ENCODE peak calls at places on chromosomes 1 and 21, in six cellular contexts. One of them, this sample, is unnamed.

GRCh38 chr1:75292013-75292412 is 157.8 kb downstream of the LHX8 start:
- DNase-seq in T-helper 2 cell: no peak
- DNase-seq in GM13977: no peak
- DNase-seq in upper lobe of right lung: no peak
- DNase-seq in mesendoderm: no peak
- DNase-seq in astrocyte of the hippocampus: no peak
- DNase-seq in this sample: no peak

GRCh38 chr1:112975336-112975735 is 19.3 kb upstream of the SLC16A1 start:
- DNase-seq in T-helper 2 cell: no peak
- DNase-seq in GM13977: no peak
- DNase-seq in upper lobe of right lung: no peak
- DNase-seq in mesendoderm: peak; percentile 25
- DNase-seq in astrocyte of the hippocampus: no peak
- DNase-seq in this sample: no peak

GRCh38 chr1:156045070-156045469 is 8.5 kb downstream of the UBQLN4 start:
- DNase-seq in T-helper 2 cell: no peak
- DNase-seq in GM13977: no peak
- DNase-seq in upper lobe of right lung: no peak
- DNase-seq in mesendoderm: no peak
- DNase-seq in astrocyte of the hippocampus: no peak
- DNase-seq in this sample: no peak

GRCh38 chr1:113456967-113457366 is 66.7 kb downstream of the MAGI3 start:
- DNase-seq in T-helper 2 cell: no peak
- DNase-seq in GM13977: no peak
- DNase-seq in upper lobe of right lung: no peak
- DNase-seq in mesendoderm: peak; percentile 6
- DNase-seq in astrocyte of the hippocampus: peak; percentile 94
- DNase-seq in this sample: no peak

GRCh38 chr1:42231253-42231652 is 66.7 kb upstream of the GUCA2A start:
- DNase-seq in T-helper 2 cell: no peak
- DNase-seq in GM13977: no peak
- DNase-seq in upper lobe of right lung: no peak
- DNase-seq in mesendoderm: no peak
- DNase-seq in astrocyte of the hippocampus: no peak
- DNase-seq in this sample: no peak

GRCh38 chr1:56409112-56409691 is 170.2 kb downstream of the PLPP3 start:
- DNase-seq in T-helper 2 cell: no peak
- DNase-seq in GM13977: peak; percentile 19
- DNase-seq in upper lobe of right lung: peak; percentile 79
- DNase-seq in mesendoderm: peak; percentile 74
- DNase-seq in astrocyte of the hippocampus: no peak
- DNase-seq in this sample: peak; percentile 36

GRCh38 chr1:234643111-234643849 is 33.3 kb upstream of the IRF2BP2 start:
- DNase-seq in T-helper 2 cell: no peak
- DNase-seq in GM13977: no peak
- DNase-seq in upper lobe of right lung: peak; percentile 84
- DNase-seq in mesendoderm: no peak
- DNase-seq in astrocyte of the hippocampus: no peak
- DNase-seq in this sample: no peak

GRCh38 chr1:225454733-225455132 is 26.9 kb upstream of the LBR start:
- DNase-seq in T-helper 2 cell: no peak
- DNase-seq in GM13977: no peak
- DNase-seq in upper lobe of right lung: no peak
- DNase-seq in mesendoderm: no peak
- DNase-seq in astrocyte of the hippocampus: peak; percentile 88
- DNase-seq in this sample: peak; percentile 45

GRCh38 chr1:22319608-22320007 is 132.0 kb upstream of the ZBTB40 start:
- DNase-seq in T-helper 2 cell: no peak
- DNase-seq in GM13977: no peak
- DNase-seq in upper lobe of right lung: peak; percentile 22
- DNase-seq in mesendoderm: no peak
- DNase-seq in astrocyte of the hippocampus: no peak
- DNase-seq in this sample: no peak

GRCh38 chr1:51266791-51267190 is 30.7 kb downstream of the RNF11 start:
- DNase-seq in T-helper 2 cell: no peak
- DNase-seq in GM13977: no peak
- DNase-seq in upper lobe of right lung: no peak
- DNase-seq in mesendoderm: no peak
- DNase-seq in astrocyte of the hippocampus: no peak
- DNase-seq in this sample: no peak

GRCh38 chr21:31335957-31336738 is 7.9 kb downstream of the TIAM1 start:
- DNase-seq in T-helper 2 cell: no peak
- DNase-seq in GM13977: no peak
- DNase-seq in upper lobe of right lung: no peak
- DNase-seq in mesendoderm: no peak
- DNase-seq in astrocyte of the hippocampus: peak; percentile 90
- DNase-seq in this sample: no peak

GRCh38 chr1:174550296-174550695 is 102.5 kb downstream of the GPR52 start:
- DNase-seq in T-helper 2 cell: no peak
- DNase-seq in GM13977: no peak
- DNase-seq in upper lobe of right lung: no peak
- DNase-seq in mesendoderm: no peak
- DNase-seq in astrocyte of the hippocampus: peak; percentile 50
- DNase-seq in this sample: no peak

GRCh38 chr1:175225805-175226129 is 33.2 kb upstream of the KIAA0040 start:
- DNase-seq in T-helper 2 cell: no peak
- DNase-seq in GM13977: no peak
- DNase-seq in upper lobe of right lung: no peak
- DNase-seq in mesendoderm: no peak
- DNase-seq in astrocyte of the hippocampus: no peak
- DNase-seq in this sample: no peak

GRCh38 chr1:40409467-40409866 is 35.9 kb downstream of the SMAP2 start:
- DNase-seq in T-helper 2 cell: no peak
- DNase-seq in GM13977: no peak
- DNase-seq in upper lobe of right lung: no peak
- DNase-seq in mesendoderm: no peak
- DNase-seq in astrocyte of the hippocampus: no peak
- DNase-seq in this sample: no peak

GRCh38 chr1:12436817-12437599 is 181.0 kb downstream of the DHRS3 start:
- DNase-seq in T-helper 2 cell: no peak
- DNase-seq in GM13977: no peak
- DNase-seq in upper lobe of right lung: no peak
- DNase-seq in mesendoderm: no peak
- DNase-seq in astrocyte of the hippocampus: peak; percentile 79
- DNase-seq in this sample: no peak

GRCh38 chr1:198788561-198789064 is 149.8 kb downstream of the PTPRC start:
- DNase-seq in T-helper 2 cell: no peak
- DNase-seq in GM13977: peak; percentile 32
- DNase-seq in upper lobe of right lung: no peak
- DNase-seq in mesendoderm: peak; percentile 89
- DNase-seq in astrocyte of the hippocampus: no peak
- DNase-seq in this sample: peak; percentile 4

This sample was measured in GM13976.